ENCODE peak calls at places on chromosome 4, in six cellular contexts. One of them, this sample, is unnamed.

GRCh38 chr4:48129307-48130014 is 4.6 kb downstream of the TXK start:
- DNase-seq in RWPE1: no peak
- DNase-seq in CD8-positive, alpha-beta memory T cell: no peak
- DNase-seq in sigmoid colon: no peak
- DNase-seq in left ventricle myocardium inferior: no peak
- DNase-seq in neuronal stem cell: no peak
- DNase-seq in this sample: no peak

GRCh38 chr4:32858971-32859370 is 2138.8 kb downstream of the PCDH7 start:
- DNase-seq in sigmoid colon: no peak
- DNase-seq in RWPE1: peak
- DNase-seq in CD8-positive, alpha-beta memory T cell: no peak
- DNase-seq in left ventricle myocardium inferior: no peak
- DNase-seq in neuronal stem cell: no peak
- DNase-seq in this sample: no peak

GRCh38 chr4:118939169-118939779 is 50.6 kb downstream of the SYNPO2 start:
- DNase-seq in left ventricle myocardium inferior: no peak
- DNase-seq in CD8-positive, alpha-beta memory T cell: no peak
- DNase-seq in RWPE1: no peak
- DNase-seq in neuronal stem cell: no peak
- DNase-seq in sigmoid colon: peak
- DNase-seq in this sample: no peak

GRCh38 chr4:151573474-151573873 is 164.5 kb downstream of the FHIP1A start:
- DNase-seq in neuronal stem cell: no peak
- DNase-seq in RWPE1: peak
- DNase-seq in sigmoid colon: no peak
- DNase-seq in left ventricle myocardium inferior: no peak
- DNase-seq in CD8-positive, alpha-beta memory T cell: no peak
- DNase-seq in this sample: no peak

GRCh38 chr4:139617702-139618490 is 47.7 kb upstream of the MGST2 start:
- DNase-seq in neuronal stem cell: no peak
- DNase-seq in sigmoid colon: no peak
- DNase-seq in left ventricle myocardium inferior: no peak
- DNase-seq in CD8-positive, alpha-beta memory T cell: no peak
- DNase-seq in RWPE1: no peak
- DNase-seq in this sample: no peak

GRCh38 chr4:47525154-47525819 is 40.2 kb downstream of the ATP10D start:
- DNase-seq in left ventricle myocardium inferior: no peak
- DNase-seq in sigmoid colon: peak
- DNase-seq in CD8-positive, alpha-beta memory T cell: no peak
- DNase-seq in neuronal stem cell: no peak
- DNase-seq in RWPE1: peak
- DNase-seq in this sample: no peak

GRCh38 chr4:81392164-81392563 is 79.5 kb downstream of the RASGEF1B start:
- DNase-seq in neuronal stem cell: no peak
- DNase-seq in sigmoid colon: no peak
- DNase-seq in left ventricle myocardium inferior: no peak
- DNase-seq in CD8-positive, alpha-beta memory T cell: no peak
- DNase-seq in RWPE1: no peak
- DNase-seq in this sample: no peak

GRCh38 chr4:113094802-113095201 is 45.3 kb downstream of the ANK2 start:
- DNase-seq in CD8-positive, alpha-beta memory T cell: no peak
- DNase-seq in left ventricle myocardium inferior: no peak
- DNase-seq in RWPE1: peak
- DNase-seq in sigmoid colon: no peak
- DNase-seq in neuronal stem cell: no peak
- DNase-seq in this sample: no peak

GRCh38 chr4:100929135-100929534 is 411.3 kb upstream of the EMCN start:
- DNase-seq in neuronal stem cell: no peak
- DNase-seq in left ventricle myocardium inferior: no peak
- DNase-seq in CD8-positive, alpha-beta memory T cell: no peak
- DNase-seq in sigmoid colon: no peak
- DNase-seq in RWPE1: no peak
- DNase-seq in this sample: no peak

GRCh38 chr4:173169428-173170209 is 1.0 kb downstream of the GALNT7 start:
- DNase-seq in RWPE1: peak
- DNase-seq in neuronal stem cell: peak
- DNase-seq in left ventricle myocardium inferior: peak
- DNase-seq in sigmoid colon: peak
- DNase-seq in CD8-positive, alpha-beta memory T cell: peak
- DNase-seq in this sample: no peak

GRCh38 chr4:24965627-24966026 is 52.8 kb upstream of the CCDC149 start:
- DNase-seq in left ventricle myocardium inferior: no peak
- DNase-seq in RWPE1: no peak
- DNase-seq in CD8-positive, alpha-beta memory T cell: no peak
- DNase-seq in neuronal stem cell: peak
- DNase-seq in sigmoid colon: no peak
- DNase-seq in this sample: no peak

GRCh38 chr4:121951570-121952110 is at the start of gene TRPC3:
- DNase-seq in CD8-positive, alpha-beta memory T cell: peak
- DNase-seq in neuronal stem cell: peak
- DNase-seq in left ventricle myocardium inferior: peak
- DNase-seq in RWPE1: peak
- DNase-seq in sigmoid colon: peak
- DNase-seq in this sample: no peak

GRCh38 chr4:112939901-112940300 is 109.6 kb upstream of the ANK2 start:
- DNase-seq in RWPE1: no peak
- DNase-seq in left ventricle myocardium inferior: no peak
- DNase-seq in CD8-positive, alpha-beta memory T cell: no peak
- DNase-seq in sigmoid colon: no peak
- DNase-seq in neuronal stem cell: no peak
- DNase-seq in this sample: no peak

GRCh38 chr4:48141048-48141447 is 7.0 kb upstream of the TXK start:
- DNase-seq in left ventricle myocardium inferior: no peak
- DNase-seq in CD8-positive, alpha-beta memory T cell: peak
- DNase-seq in sigmoid colon: no peak
- DNase-seq in neuronal stem cell: no peak
- DNase-seq in RWPE1: peak
- DNase-seq in this sample: no peak

GRCh38 chr4:31334086-31334910 is 614.1 kb downstream of the PCDH7 start:
- DNase-seq in neuronal stem cell: no peak
- DNase-seq in CD8-positive, alpha-beta memory T cell: no peak
- DNase-seq in sigmoid colon: no peak
- DNase-seq in left ventricle myocardium inferior: no peak
- DNase-seq in RWPE1: no peak
- DNase-seq in this sample: no peak

GRCh38 chr4:3686746-3687145 is 79.4 kb upstream of the ADRA2C start:
- DNase-seq in neuronal stem cell: no peak
- DNase-seq in sigmoid colon: peak
- DNase-seq in RWPE1: no peak
- DNase-seq in left ventricle myocardium inferior: no peak
- DNase-seq in CD8-positive, alpha-beta memory T cell: no peak
- DNase-seq in this sample: no peak

GRCh38 chr4:6491235-6491634 is 18.8 kb upstream of the PPP2R2C start:
- DNase-seq in sigmoid colon: no peak
- DNase-seq in RWPE1: no peak
- DNase-seq in left ventricle myocardium inferior: no peak
- DNase-seq in CD8-positive, alpha-beta memory T cell: no peak
- DNase-seq in neuronal stem cell: no peak
- DNase-seq in this sample: no peak

GRCh38 chr4:101977096-101977495 is 186.6 kb downstream of the BANK1 start:
- DNase-seq in neuronal stem cell: no peak
- DNase-seq in left ventricle myocardium inferior: no peak
- DNase-seq in RWPE1: peak
- DNase-seq in CD8-positive, alpha-beta memory T cell: no peak
- DNase-seq in sigmoid colon: no peak
- DNase-seq in this sample: no peak

GRCh38 chr4:67909910-67910905 is 26.4 kb upstream of the TMPRSS11D start:
- DNase-seq in RWPE1: no peak
- DNase-seq in sigmoid colon: no peak
- DNase-seq in left ventricle myocardium inferior: no peak
- DNase-seq in neuronal stem cell: no peak
- DNase-seq in CD8-positive, alpha-beta memory T cell: peak
- DNase-seq in this sample: no peak

GRCh38 chr4:153518001-153518400 is 51.8 kb downstream of the TMEM131L start:
- DNase-seq in CD8-positive, alpha-beta memory T cell: no peak
- DNase-seq in RWPE1: no peak
- DNase-seq in left ventricle myocardium inferior: no peak
- DNase-seq in neuronal stem cell: no peak
- DNase-seq in sigmoid colon: no peak
- DNase-seq in this sample: peak
- H3K27ac ChIP-seq in CD8-positive, alpha-beta memory T cell: no peak
- H3K27ac ChIP-seq in RWPE1: no peak
- H3K27ac ChIP-seq in left ventricle myocardium inferior: peak
- H3K27ac ChIP-seq in neuronal stem cell: no peak
- H3K27ac ChIP-seq in sigmoid colon: peak
- H3K27ac ChIP-seq in this sample: peak

DNA sequence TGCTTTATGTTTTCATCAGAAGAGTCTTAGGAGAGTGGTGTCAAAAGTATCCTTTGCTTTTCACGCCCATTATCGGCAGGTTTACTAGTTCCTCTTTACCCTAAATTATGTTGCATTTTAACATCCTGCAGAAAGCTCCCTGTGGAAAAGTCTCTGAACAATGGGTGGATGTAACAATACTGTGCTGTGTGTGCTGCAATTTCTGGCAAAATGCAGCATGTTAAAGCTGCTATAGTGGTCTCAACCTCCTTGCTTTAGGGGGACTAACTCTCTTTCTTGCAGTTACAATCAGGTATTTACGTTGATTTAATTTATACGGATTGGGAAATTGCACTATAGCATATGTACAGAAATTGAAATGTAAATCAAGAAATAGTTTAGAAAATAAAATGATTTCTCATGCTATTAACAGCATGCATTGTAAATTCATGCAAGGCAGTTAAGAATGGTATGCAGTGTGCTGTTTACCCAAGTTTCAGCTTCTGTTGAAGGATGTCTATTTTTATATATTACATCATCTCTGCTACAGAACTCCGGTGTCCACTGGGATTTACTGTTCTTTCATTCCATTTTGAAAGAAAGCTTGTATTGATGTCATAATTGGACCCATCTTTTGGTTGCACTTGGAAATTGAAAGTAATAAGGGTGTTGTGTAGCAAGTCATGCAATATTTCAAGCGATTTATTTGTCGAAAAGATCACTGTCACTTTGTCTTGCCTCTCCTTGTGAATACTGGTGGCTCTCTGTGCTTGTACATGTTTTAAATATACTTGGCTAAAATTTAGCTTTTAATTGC is 145.7 kb downstream of the RAPGEF2 start:
- DNase-seq in left ventricle myocardium inferior: no peak
- DNase-seq in neuronal stem cell: no peak
- DNase-seq in RWPE1: no peak
- DNase-seq in CD8-positive, alpha-beta memory T cell: no peak
- DNase-seq in sigmoid colon: no peak
- DNase-seq in this sample: no peak
- H3K27ac ChIP-seq in left ventricle myocardium inferior: peak
- H3K27ac ChIP-seq in neuronal stem cell: no peak
- H3K27ac ChIP-seq in RWPE1: no peak
- H3K27ac ChIP-seq in CD8-positive, alpha-beta memory T cell: no peak
- H3K27ac ChIP-seq in sigmoid colon: peak
- H3K27ac ChIP-seq in this sample: peak

DNA sequence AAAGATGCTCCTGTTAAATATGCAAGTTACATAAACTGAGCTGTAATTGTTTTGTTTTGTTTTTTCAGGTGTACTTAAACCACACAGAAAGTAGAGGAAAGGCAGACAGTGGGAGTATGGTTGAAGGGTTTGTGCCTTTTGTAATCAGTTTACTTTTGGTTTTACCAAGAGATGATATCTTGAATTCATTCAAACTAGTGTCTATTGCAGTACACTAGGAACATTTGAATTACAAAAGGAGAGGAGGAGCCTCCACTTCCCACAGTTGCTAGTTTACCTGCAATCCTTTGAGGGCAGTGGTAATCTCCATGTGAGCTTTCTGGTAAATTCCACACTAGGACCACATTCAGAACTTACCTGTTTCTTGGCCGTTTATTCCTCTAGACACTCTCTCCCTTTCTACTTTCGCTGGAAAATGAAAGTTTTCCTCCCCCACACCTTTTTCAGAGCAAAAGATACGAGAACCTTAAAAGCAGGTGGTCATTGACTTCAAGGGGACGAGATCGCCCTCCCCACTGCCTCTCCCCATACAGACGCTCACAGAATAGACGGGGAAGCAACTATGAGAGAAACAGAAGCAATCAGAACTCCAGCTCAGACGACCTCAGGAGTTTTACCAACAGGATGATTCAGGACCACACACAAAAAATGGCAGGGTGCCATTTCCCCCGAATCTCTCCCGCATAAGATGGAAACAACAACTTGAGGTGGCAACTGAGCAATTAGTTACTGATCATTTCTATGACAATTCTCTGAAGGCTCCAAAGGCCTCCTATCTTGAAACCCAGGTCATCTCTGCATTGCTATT is 3.3 kb downstream of the RBM47 start:
- DNase-seq in RWPE1: no peak
- DNase-seq in CD8-positive, alpha-beta memory T cell: no peak
- DNase-seq in neuronal stem cell: no peak
- DNase-seq in sigmoid colon: no peak
- DNase-seq in left ventricle myocardium inferior: no peak
- DNase-seq in this sample: no peak
- H3K27ac ChIP-seq in RWPE1: no peak
- H3K27ac ChIP-seq in CD8-positive, alpha-beta memory T cell: no peak
- H3K27ac ChIP-seq in neuronal stem cell: no peak
- H3K27ac ChIP-seq in sigmoid colon: no peak
- H3K27ac ChIP-seq in left ventricle myocardium inferior: no peak
- H3K27ac ChIP-seq in this sample: no peak

GRCh38 chr4:15681372-15682339 is at the start of gene FAM200B:
- DNase-seq in RWPE1: peak
- DNase-seq in sigmoid colon: peak
- DNase-seq in left ventricle myocardium inferior: peak
- DNase-seq in CD8-positive, alpha-beta memory T cell: peak
- DNase-seq in neuronal stem cell: peak
- DNase-seq in this sample: peak

GRCh38 chr4:15684498-15684897 is 2.9 kb downstream of the FAM200B start:
- DNase-seq in sigmoid colon: no peak
- DNase-seq in left ventricle myocardium inferior: no peak
- DNase-seq in RWPE1: no peak
- DNase-seq in CD8-positive, alpha-beta memory T cell: no peak
- DNase-seq in neuronal stem cell: no peak
- DNase-seq in this sample: no peak

GRCh38 chr4:15681067-15681371 is 608 bp upstream of the FAM200B start:
- DNase-seq in left ventricle myocardium inferior: no peak
- DNase-seq in CD8-positive, alpha-beta memory T cell: no peak
- DNase-seq in sigmoid colon: no peak
- DNase-seq in RWPE1: no peak
- DNase-seq in neuronal stem cell: no peak
- DNase-seq in this sample: no peak

GRCh38 chr4:15682340-15682725 is 706 bp downstream of the FAM200B start:
- DNase-seq in CD8-positive, alpha-beta memory T cell: no peak
- DNase-seq in left ventricle myocardium inferior: no peak
- DNase-seq in RWPE1: no peak
- DNase-seq in sigmoid colon: no peak
- DNase-seq in neuronal stem cell: no peak
- DNase-seq in this sample: no peak

DNA sequence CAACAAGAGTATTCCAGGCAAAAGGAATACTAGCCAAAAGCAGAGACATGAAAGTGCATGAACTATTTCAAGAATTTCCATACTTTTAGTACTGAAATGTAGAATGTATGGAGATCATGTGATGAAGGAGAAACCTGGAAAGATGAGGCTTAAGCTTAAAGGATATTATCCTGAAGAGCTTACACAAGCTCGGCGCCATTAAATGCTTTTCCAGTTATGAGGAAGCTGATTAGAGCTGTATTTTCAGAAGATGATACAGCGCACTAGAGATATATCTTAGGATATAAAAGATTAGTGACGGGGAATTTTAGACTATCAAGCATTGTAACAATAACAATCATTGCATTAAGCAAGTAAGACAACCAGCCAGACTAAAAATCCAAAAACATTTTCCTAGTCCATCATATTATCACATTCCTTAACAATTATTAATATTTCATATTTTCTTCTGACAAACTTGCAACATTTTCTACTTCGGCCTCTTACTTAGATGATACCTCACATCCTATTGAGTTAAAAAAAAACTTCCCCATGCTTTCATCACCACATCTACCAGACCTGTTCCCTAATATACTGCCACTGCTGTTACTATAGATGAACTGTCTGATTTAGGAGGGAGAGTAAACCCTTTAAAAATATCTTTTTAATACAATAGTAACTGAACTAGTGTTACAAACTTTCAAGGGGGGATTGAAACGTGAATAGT is 1.3 kb downstream of the FAM200B start:
- DNase-seq in CD8-positive, alpha-beta memory T cell: no peak
- DNase-seq in sigmoid colon: no peak
- DNase-seq in left ventricle myocardium inferior: no peak
- DNase-seq in RWPE1: no peak
- DNase-seq in neuronal stem cell: no peak
- DNase-seq in this sample: no peak
- H3K27ac ChIP-seq in CD8-positive, alpha-beta memory T cell: peak
- H3K27ac ChIP-seq in sigmoid colon: peak
- H3K27ac ChIP-seq in left ventricle myocardium inferior: peak
- H3K27ac ChIP-seq in RWPE1: no peak
- H3K27ac ChIP-seq in neuronal stem cell: no peak
- H3K27ac ChIP-seq in this sample: no peak

This sample was measured in gastrocnemius medialis.